ENCODE peak calls at places on chromosomes 2 and 18, in seven cellular contexts. One of them, this sample, is unnamed.

GRCh38 chr18:11857177-11857887 is 6.1 kb downstream of the CHMP1B start:
- DNase-seq in neuronal stem cell: peak
- DNase-seq in trophoblast cell: peak
- DNase-seq in H9: peak
- DNase-seq in mesendoderm: peak
- DNase-seq in IMR-90: peak
- DNase-seq in H1: no peak
- DNase-seq in this sample: peak

GRCh38 chr2:108229875-108230274 is 9.9 kb upstream of the SULT1C3 start:
- DNase-seq in neuronal stem cell: no peak
- DNase-seq in trophoblast cell: no peak
- DNase-seq in H9: no peak
- DNase-seq in mesendoderm: no peak
- DNase-seq in IMR-90: no peak
- DNase-seq in H1: no peak
- DNase-seq in this sample: no peak

GRCh38 chr2:164898475-164898874 is 56.9 kb downstream of the SLC38A11 start:
- DNase-seq in neuronal stem cell: no peak
- DNase-seq in trophoblast cell: peak
- DNase-seq in H9: no peak
- DNase-seq in mesendoderm: no peak
- DNase-seq in IMR-90: peak
- DNase-seq in H1: no peak
- DNase-seq in this sample: peak

GRCh38 chr2:20629581-20630291 is 21.2 kb downstream of the HS1BP3 start:
- DNase-seq in neuronal stem cell: no peak
- DNase-seq in trophoblast cell: no peak
- DNase-seq in H9: no peak
- DNase-seq in mesendoderm: no peak
- DNase-seq in IMR-90: no peak
- DNase-seq in H1: no peak
- DNase-seq in this sample: no peak

GRCh38 chr2:134392689-134393476 is 139.0 kb downstream of the MGAT5 start:
- DNase-seq in neuronal stem cell: no peak
- DNase-seq in trophoblast cell: no peak
- DNase-seq in H9: peak
- DNase-seq in mesendoderm: peak
- DNase-seq in IMR-90: peak
- DNase-seq in H1: no peak
- DNase-seq in this sample: no peak

GRCh38 chr2:25362564-25363145 is 20.9 kb upstream of the DNMT3A start:
- DNase-seq in neuronal stem cell: no peak
- DNase-seq in trophoblast cell: no peak
- DNase-seq in H9: no peak
- DNase-seq in mesendoderm: no peak
- DNase-seq in IMR-90: no peak
- DNase-seq in H1: no peak
- DNase-seq in this sample: no peak

GRCh38 chr2:134258684-134259408 is 5.0 kb downstream of the MGAT5 start:
- DNase-seq in neuronal stem cell: no peak
- DNase-seq in trophoblast cell: no peak
- DNase-seq in H9: no peak
- DNase-seq in mesendoderm: no peak
- DNase-seq in IMR-90: no peak
- DNase-seq in H1: no peak
- DNase-seq in this sample: no peak

GRCh38 chr2:109663721-109664120 is 49.6 kb downstream of the SOWAHC start:
- DNase-seq in neuronal stem cell: no peak
- DNase-seq in trophoblast cell: no peak
- DNase-seq in H9: no peak
- DNase-seq in mesendoderm: no peak
- DNase-seq in IMR-90: peak
- DNase-seq in H1: no peak
- DNase-seq in this sample: peak

GRCh38 chr18:56139792-56140254 is 498.6 kb downstream of the TXNL1 start:
- DNase-seq in neuronal stem cell: no peak
- DNase-seq in trophoblast cell: no peak
- DNase-seq in H9: no peak
- DNase-seq in mesendoderm: no peak
- DNase-seq in IMR-90: peak
- DNase-seq in H1: no peak
- DNase-seq in this sample: peak

GRCh38 chr18:43789234-43790000 is 512.1 kb upstream of the SYT4 start:
- DNase-seq in neuronal stem cell: no peak
- DNase-seq in trophoblast cell: no peak
- DNase-seq in H9: no peak
- DNase-seq in mesendoderm: peak
- DNase-seq in IMR-90: no peak
- DNase-seq in H1: no peak
- DNase-seq in this sample: peak

GRCh38 chr2:54122171-54122935 is 6.9 kb downstream of the ACYP2 start:
- DNase-seq in neuronal stem cell: no peak
- DNase-seq in trophoblast cell: peak
- DNase-seq in H9: no peak
- DNase-seq in mesendoderm: no peak
- DNase-seq in IMR-90: no peak
- DNase-seq in H1: no peak
- DNase-seq in this sample: peak
- H3K23ac ChIP-seq in neuronal stem cell: no peak
- H3K23ac ChIP-seq in trophoblast cell: no peak
- H3K23ac ChIP-seq in H9: no peak
- H3K23ac ChIP-seq in mesendoderm: no peak
- H3K23ac ChIP-seq in IMR-90: peak
- H3K23ac ChIP-seq in H1: no peak
- H3K23ac ChIP-seq in this sample: no peak

GRCh38 chr18:57856128-57856527 is 53.0 kb upstream of the ATP8B1 start:
- DNase-seq in neuronal stem cell: no peak
- DNase-seq in trophoblast cell: no peak
- DNase-seq in H9: no peak
- DNase-seq in mesendoderm: no peak
- DNase-seq in IMR-90: no peak
- DNase-seq in H1: no peak
- DNase-seq in this sample: no peak
- H3K4me2 ChIP-seq in neuronal stem cell: no peak
- H3K4me2 ChIP-seq in trophoblast cell: no peak
- H3K4me2 ChIP-seq in H9: no peak
- H3K4me2 ChIP-seq in mesendoderm: no peak
- H3K4me2 ChIP-seq in IMR-90: no peak
- H3K4me2 ChIP-seq in H1: no peak
- H3K4me2 ChIP-seq in this sample: no peak

GRCh38 chr2:197256021-197256420 is 54.6 kb downstream of the ANKRD44 start:
- DNase-seq in neuronal stem cell: no peak
- DNase-seq in trophoblast cell: no peak
- DNase-seq in H9: no peak
- DNase-seq in mesendoderm: no peak
- DNase-seq in IMR-90: no peak
- DNase-seq in H1: no peak
- DNase-seq in this sample: no peak
- H4K8ac ChIP-seq in neuronal stem cell: no peak
- H4K8ac ChIP-seq in trophoblast cell: no peak
- H4K8ac ChIP-seq in H9: no peak
- H4K8ac ChIP-seq in mesendoderm: no peak
- H4K8ac ChIP-seq in IMR-90: no peak
- H4K8ac ChIP-seq in H1: no peak
- H4K8ac ChIP-seq in this sample: no peak

GRCh38 chr2:217964255-217964654 is 38.5 kb downstream of the TNS1 start:
- DNase-seq in neuronal stem cell: no peak
- DNase-seq in trophoblast cell: no peak
- DNase-seq in H9: no peak
- DNase-seq in mesendoderm: no peak
- DNase-seq in IMR-90: no peak
- DNase-seq in H1: no peak
- DNase-seq in this sample: no peak
- H3K23ac ChIP-seq in neuronal stem cell: no peak
- H3K23ac ChIP-seq in trophoblast cell: no peak
- H3K23ac ChIP-seq in H9: no peak
- H3K23ac ChIP-seq in mesendoderm: no peak
- H3K23ac ChIP-seq in IMR-90: peak
- H3K23ac ChIP-seq in H1: no peak
- H3K23ac ChIP-seq in this sample: no peak